ENCODE peak calls at places on chromosomes 1 and 21, in ten cellular contexts. B is mucosa of descending colon, X is pancreas, L is esophagus squamous epithelium, N is astrocyte, P is fibroblast of lung, V is left ventricle myocardium inferior, J is left lung, K is stomach, D is BE2C. I is an unnamed sample.

GRCh38 chr1:112638109-112638426 is 18.4 kb downstream of the CAPZA1 start:
- DNase-seq in P (no peak), K (no peak), B (no peak), V (no peak), X (no peak), N (no peak), L (no peak), D (no peak), J (no peak), I (no peak)

GRCh38 chr1:3213730-3214129 is 144.7 kb downstream of the PRDM16 start:
- DNase-seq in J (no peak), K (peak; percentile 77), P (no peak), X (peak; percentile 75), N (no peak), B (no peak), D (peak; percentile 18), L (no peak), V (no peak), I (no peak)

GRCh38 chr21:39014751-39015150 is 168.5 kb downstream of the PSMG1 start:
- DNase-seq in J (no peak), P (peak; percentile 98), X (no peak), D (no peak), N (peak; percentile 98), V (no peak), L (no peak), B (no peak), K (no peak), I (no peak)

GRCh38 chr1:5119496-5120234 is 465.3 kb downstream of the AJAP1 start:
- DNase-seq in L (no peak), N (no peak), J (no peak), D (no peak), K (no peak), B (no peak), X (peak; percentile 14), V (no peak), P (no peak), I (no peak)

GRCh38 chr1:164563821-164564251 is 4.9 kb downstream of the PBX1 start:
- DNase-seq in V (no peak), L (no peak), N (no peak), B (no peak), J (no peak), P (peak; percentile 23), K (no peak), X (no peak), D (no peak), I (no peak)

GRCh38 chr1:89953072-89953626 is 41.8 kb upstream of the ZNF326 start:
- DNase-seq in K (peak; percentile 36), D (peak; percentile 36), N (peak; percentile 93), X (no peak), B (peak; percentile 64), P (peak; percentile 95), V (no peak), L (no peak), J (peak; percentile 42), I (peak; percentile 15)

GRCh38 chr1:110508038-110508437 is 10.9 kb downstream of the KCNA10 start:
- DNase-seq in P (no peak), B (no peak), J (peak; percentile 82), X (no peak), N (no peak), K (peak; percentile 75), D (no peak), L (no peak), V (peak; percentile 41), I (no peak)

GRCh38 chr1:20417581-20417980 is 68.4 kb downstream of the CAMK2N1 start:
- DNase-seq in B (no peak), P (no peak), X (no peak), L (no peak), D (no peak), K (no peak), N (no peak), V (no peak), J (no peak), I (no peak)

GRCh38 chr1:6998267-6998666 is 213.0 kb downstream of the CAMTA1 start:
- DNase-seq in D (peak; percentile 54), K (no peak), J (no peak), L (no peak), X (peak; percentile 57), B (no peak), N (no peak), P (no peak), V (peak; percentile 29), I (no peak)

GRCh38 chr1:165915480-165916395 is 88.3 kb downstream of the UCK2 start:
- DNase-seq in J (no peak), V (no peak), L (no peak), P (no peak), B (no peak), N (no peak), K (peak; percentile 53), D (no peak), X (peak; percentile 28), I (no peak)

GRCh38 chr1:152479792-152480595 is 30.6 kb upstream of the LCE5A start:
- DNase-seq in D (peak; percentile 82), K (peak; percentile 54), X (peak; percentile 47), J (no peak), P (no peak), V (peak; percentile 30), N (no peak), B (no peak), L (no peak), I (no peak)

DNA sequence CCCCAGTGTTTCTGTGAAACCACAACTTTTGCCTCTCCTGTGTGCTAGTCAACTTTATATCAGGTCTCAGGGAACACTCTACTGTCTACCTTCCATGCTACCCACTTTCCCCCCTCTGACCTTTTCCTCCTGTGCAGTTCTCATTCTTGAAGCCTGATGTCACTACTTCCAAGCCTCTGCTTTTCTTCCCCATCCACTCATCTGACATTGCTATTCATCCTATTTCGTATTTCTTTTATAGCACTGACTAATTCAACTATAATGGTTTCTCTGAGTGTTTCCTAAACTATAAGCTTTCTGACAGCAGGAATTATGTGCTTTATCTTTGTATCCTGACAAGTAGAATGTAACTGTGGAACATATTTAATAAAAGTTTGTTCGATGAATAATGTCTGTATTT is 18.2 kb upstream of the DPH5 start:
- DNase-seq in J (no peak), N (peak; percentile 60), B (no peak), D (no peak), V (no peak), X (no peak), P (peak; percentile 71), L (no peak), K (no peak), I (no peak)
- TF ChIP-seq CTCF in J (no peak), N (no peak), B (no peak), D (peak; percentile 21), V (peak; percentile 53), X (no peak), P (no peak), L (no peak), K (no peak), I (no peak)

DNA sequence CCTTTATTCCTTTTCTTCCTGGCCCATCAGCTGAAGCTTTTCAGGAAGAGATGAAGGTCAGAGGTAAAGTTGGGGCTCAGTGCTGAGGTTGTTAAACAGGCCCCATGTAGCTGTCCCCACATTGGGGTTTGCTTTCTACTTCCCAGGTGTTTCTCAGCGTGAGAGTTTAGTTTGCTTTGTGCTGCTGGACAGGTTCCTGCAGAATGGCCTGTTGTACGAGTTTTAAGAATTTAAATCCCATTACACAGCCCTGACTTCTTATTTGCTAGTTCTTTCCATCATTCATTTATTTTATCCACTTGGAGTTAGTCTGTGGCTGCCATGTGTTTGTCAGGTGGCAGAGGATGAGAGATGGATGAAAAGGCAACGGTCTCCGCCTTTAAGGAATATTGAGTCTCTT is 19.2 kb downstream of the CTPS1 start:
- DNase-seq in L (no peak), J (no peak), B (no peak), V (no peak), D (no peak), X (no peak), K (no peak), P (no peak), N (no peak), I (no peak)
- H3K36me3 ChIP-seq in L (peaks cover 98% of the 10 kb centered on the region), J (no peaks in the 10 kb centered on the region), B (no peaks in the 10 kb centered on the region), V (peaks cover 90% of the 10 kb centered on the region), D (peaks cover 58% of the 10 kb centered on the region), X (peaks cover 21% of the 10 kb centered on the region), K (peaks cover 30% of the 10 kb centered on the region), P (peaks cover 7% of the 10 kb centered on the region), N (peaks cover 87% of the 10 kb centered on the region), I (no peaks in the 10 kb centered on the region)

DNA sequence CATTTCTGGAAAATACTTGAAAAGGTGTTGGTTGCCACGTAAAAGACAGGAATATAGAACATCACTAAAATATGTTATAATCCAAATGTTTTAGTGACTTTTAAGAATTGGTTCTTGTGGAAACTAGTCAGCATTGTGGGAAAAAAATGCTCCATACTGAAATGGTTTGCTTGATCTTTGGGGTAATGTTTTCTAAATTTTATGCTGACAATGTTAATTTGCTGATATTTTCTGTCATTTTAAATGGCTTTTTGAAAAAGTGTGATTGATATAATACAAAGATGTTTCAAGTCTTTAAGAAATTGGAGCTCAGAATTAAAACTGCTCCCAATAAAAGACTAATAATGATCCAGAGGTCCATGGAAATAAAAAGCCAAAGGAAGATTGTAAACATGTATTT is 610.9 kb downstream of the ADGRL2 start:
- DNase-seq in J (no peak), X (no peak), B (no peak), V (no peak), K (no peak), P (no peak), L (no peak), D (no peak), N (no peak), I (no peak)
- H3K4me3 ChIP-seq in J (no peak overlapping the region), X (no peak overlapping the region), B (no peak overlapping the region), V (no peak overlapping the region), K (no peak overlapping the region), P (no peak overlapping the region), L (no peak overlapping the region), D (no peak overlapping the region), N (no peak overlapping the region), I (no peak overlapping the region)

GRCh38 chr21:34076835-34077234 is 3.5 kb downstream of the MRPS6 start:
- DNase-seq in B (no peak), D (no peak), L (no peak), J (no peak), V (no peak), X (no peak), N (no peak), P (no peak), K (no peak), I (no peak)

GRCh38 chr21:34075760-34076159 is 2.4 kb downstream of the MRPS6 start:
- DNase-seq in N (no peak), K (no peak), V (no peak), D (no peak), L (no peak), P (no peak), X (no peak), J (no peak), B (no peak), I (no peak)

GRCh38 chr21:34077888-34078287 is 4.5 kb downstream of the MRPS6 start:
- DNase-seq in K (no peak), X (no peak), N (no peak), P (no peak), B (no peak), D (no peak), V (no peak), J (no peak), L (no peak), I (no peak)

GRCh38 chr21:34080693-34081092 is 7.3 kb downstream of the MRPS6 start:
- DNase-seq in K (no peak), P (no peak), B (no peak), V (no peak), X (no peak), L (no peak), N (no peak), D (no peak), J (no peak), I (no peak)

DNA sequence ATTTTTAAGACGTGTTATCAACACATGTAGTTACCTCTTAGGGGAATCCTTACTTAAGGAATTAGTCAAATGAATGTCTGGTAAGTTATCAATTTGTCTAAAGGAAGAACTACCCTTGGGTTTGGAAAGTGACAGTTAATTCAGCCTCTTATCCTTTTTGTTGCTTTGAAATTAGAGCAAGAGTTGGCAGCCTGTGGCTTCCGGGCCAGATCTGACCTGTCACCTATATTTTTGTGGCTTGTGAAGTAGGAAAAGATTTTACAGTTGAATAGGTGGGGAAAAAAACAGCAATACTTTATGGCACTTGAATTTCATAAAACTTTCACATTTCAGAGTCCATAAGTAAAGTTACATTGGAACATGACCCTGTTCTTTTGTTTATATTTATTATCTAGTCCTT is 5.5 kb downstream of the MRPS6 start:
- DNase-seq in N (no peak), D (no peak), K (no peak), P (no peak), V (no peak), L (no peak), J (no peak), X (no peak), B (no peak), I (no peak)
- TF ChIP-seq CTCF in N (no peak), D (no peak), K (no peak), P (no peak), V (no peak), L (no peak), J (no peak), X (no peak), B (no peak), I (no peak)

I was measured in uterus.